ENCODE peak calls at places on chromosomes 13 and 19, in eight cellular contexts. One of them, this sample, is unnamed.
A peak's percentile ranks its signal among the peaks of the same experiment; 100 is the strongest.

GRCh38 chr13:106121173-106121754 is 414.2 kb downstream of the EFNB2 start:
- DNase-seq in GM23338: no peak
- DNase-seq in breast epithelium: no peak
- DNase-seq in stomach: no peak
- DNase-seq in transverse colon: no peak
- DNase-seq in HepG2: no peak
- DNase-seq in HCT116: no peak
- DNase-seq in upper lobe of left lung: no peak
- DNase-seq in this sample: no peak

GRCh38 chr13:78228211-78228610 is 309.6 kb upstream of the EDNRB start:
- DNase-seq in GM23338: no peak
- DNase-seq in breast epithelium: no peak
- DNase-seq in stomach: no peak
- DNase-seq in transverse colon: no peak
- DNase-seq in HepG2: no peak
- DNase-seq in HCT116: no peak
- DNase-seq in upper lobe of left lung: no peak
- DNase-seq in this sample: no peak

GRCh38 chr13:103694471-103694870 is 628.3 kb upstream of the SLC10A2 start:
- DNase-seq in GM23338: no peak
- DNase-seq in breast epithelium: no peak
- DNase-seq in stomach: no peak
- DNase-seq in transverse colon: no peak
- DNase-seq in HepG2: no peak
- DNase-seq in HCT116: no peak
- DNase-seq in upper lobe of left lung: no peak
- DNase-seq in this sample: no peak

GRCh38 chr19:14366529-14366928 is 14.7 kb upstream of the ADGRE5 start:
- DNase-seq in GM23338: peak; percentile 95
- DNase-seq in breast epithelium: peak; percentile 61
- DNase-seq in stomach: peak; percentile 95
- DNase-seq in transverse colon: peak; percentile 95
- DNase-seq in HepG2: peak; percentile 69
- DNase-seq in HCT116: peak; percentile 92
- DNase-seq in upper lobe of left lung: no peak
- DNase-seq in this sample: peak; percentile 74

GRCh38 chr19:18029617-18030338 is 21.8 kb downstream of the ARRDC2 start:
- DNase-seq in GM23338: no peak
- DNase-seq in breast epithelium: peak; percentile 75
- DNase-seq in stomach: peak; percentile 61
- DNase-seq in transverse colon: peak; percentile 59
- DNase-seq in HepG2: peak; percentile 79
- DNase-seq in HCT116: peak; percentile 59
- DNase-seq in upper lobe of left lung: no peak
- DNase-seq in this sample: no peak

GRCh38 chr13:77002590-77003190 is 10.8 kb downstream of the CLN5 start:
- DNase-seq in GM23338: peak; percentile 71
- DNase-seq in breast epithelium: no peak
- DNase-seq in stomach: no peak
- DNase-seq in transverse colon: no peak
- DNase-seq in HepG2: peak; percentile 23
- DNase-seq in HCT116: peak; percentile 12
- DNase-seq in upper lobe of left lung: no peak
- DNase-seq in this sample: no peak

GRCh38 chr13:114078501-114079451 is 53.6 kb downstream of the RASA3 start:
- DNase-seq in GM23338: no peak
- DNase-seq in breast epithelium: no peak
- DNase-seq in stomach: peak; percentile 36
- DNase-seq in transverse colon: peak; percentile 63
- DNase-seq in HepG2: no peak
- DNase-seq in HCT116: no peak
- DNase-seq in upper lobe of left lung: peak; percentile 77
- DNase-seq in this sample: no peak

GRCh38 chr13:67620665-67621064 is 390.5 kb upstream of the PCDH9 start:
- DNase-seq in GM23338: no peak
- DNase-seq in breast epithelium: no peak
- DNase-seq in stomach: no peak
- DNase-seq in transverse colon: no peak
- DNase-seq in HepG2: no peak
- DNase-seq in HCT116: no peak
- DNase-seq in upper lobe of left lung: no peak
- DNase-seq in this sample: no peak

GRCh38 chr19:51564791-51565190 is 6.3 kb upstream of the ZNF175 start:
- DNase-seq in GM23338: peak; percentile 66
- DNase-seq in breast epithelium: no peak
- DNase-seq in stomach: no peak
- DNase-seq in transverse colon: no peak
- DNase-seq in HepG2: no peak
- DNase-seq in HCT116: no peak
- DNase-seq in upper lobe of left lung: no peak
- DNase-seq in this sample: peak; percentile 85

GRCh38 chr19:16288544-16288943 is 36.1 kb upstream of the KLF2 start:
- DNase-seq in GM23338: no peak
- DNase-seq in breast epithelium: no peak
- DNase-seq in stomach: no peak
- DNase-seq in transverse colon: no peak
- DNase-seq in HepG2: no peak
- DNase-seq in HCT116: no peak
- DNase-seq in upper lobe of left lung: no peak
- DNase-seq in this sample: no peak

GRCh38 chr19:12757544-12758274 is 6.1 kb downstream of the BEST2 start:
- DNase-seq in GM23338: peak; percentile 91
- DNase-seq in breast epithelium: no peak
- DNase-seq in stomach: peak; percentile 76
- DNase-seq in transverse colon: peak; percentile 80
- DNase-seq in HepG2: peak; percentile 70
- DNase-seq in HCT116: peak; percentile 52
- DNase-seq in upper lobe of left lung: peak; percentile 95
- DNase-seq in this sample: peak; percentile 59

GRCh38 chr19:11378319-11379189 is 4.1 kb downstream of the SWSAP1 start:
- DNase-seq in GM23338: peak; percentile 86
- DNase-seq in breast epithelium: no peak
- DNase-seq in stomach: peak; percentile 62
- DNase-seq in transverse colon: peak; percentile 39
- DNase-seq in HepG2: peak; percentile 48
- DNase-seq in HCT116: no peak
- DNase-seq in upper lobe of left lung: peak; percentile 59
- DNase-seq in this sample: peak; percentile 42

GRCh38 chr13:92574499-92574898 is 652.1 kb upstream of the GPC6 start:
- DNase-seq in GM23338: no peak
- DNase-seq in breast epithelium: no peak
- DNase-seq in stomach: no peak
- DNase-seq in transverse colon: no peak
- DNase-seq in HepG2: no peak
- DNase-seq in HCT116: no peak
- DNase-seq in upper lobe of left lung: no peak
- DNase-seq in this sample: no peak

GRCh38 chr13:46197299-46197975 is 14.3 kb upstream of the LRRC63 start:
- DNase-seq in GM23338: no peak
- DNase-seq in breast epithelium: no peak
- DNase-seq in stomach: no peak
- DNase-seq in transverse colon: no peak
- DNase-seq in HepG2: no peak
- DNase-seq in HCT116: no peak
- DNase-seq in upper lobe of left lung: no peak
- DNase-seq in this sample: no peak

GRCh38 chr19:31107096-31107495 is 242.1 kb downstream of the TSHZ3 start:
- DNase-seq in GM23338: no peak
- DNase-seq in breast epithelium: no peak
- DNase-seq in stomach: no peak
- DNase-seq in transverse colon: no peak
- DNase-seq in HepG2: no peak
- DNase-seq in HCT116: no peak
- DNase-seq in upper lobe of left lung: no peak
- DNase-seq in this sample: no peak

GRCh38 chr19:1273263-1274041 is 1.9 kb upstream of the FAM174C start:
- DNase-seq in GM23338: no peak
- DNase-seq in breast epithelium: no peak
- DNase-seq in stomach: no peak
- DNase-seq in transverse colon: no peak
- DNase-seq in HepG2: no peak
- DNase-seq in HCT116: no peak
- DNase-seq in upper lobe of left lung: peak; percentile 75
- DNase-seq in this sample: peak; percentile 96
- TF ChIP-seq POLR2AphosphoS5 in GM23338: peak; percentile 52
- TF ChIP-seq POLR2AphosphoS5 in breast epithelium: no peak
- TF ChIP-seq POLR2AphosphoS5 in stomach: no peak
- TF ChIP-seq POLR2AphosphoS5 in transverse colon: peak; percentile 22
- TF ChIP-seq POLR2AphosphoS5 in HepG2: peak; percentile 21
- TF ChIP-seq POLR2AphosphoS5 in HCT116: no peak
- TF ChIP-seq POLR2AphosphoS5 in upper lobe of left lung: no peak
- TF ChIP-seq POLR2AphosphoS5 in this sample: peak; percentile 84

GRCh38 chr13:41580345-41580744 is 123.0 kb downstream of the RGCC start:
- DNase-seq in GM23338: no peak
- DNase-seq in breast epithelium: no peak
- DNase-seq in stomach: no peak
- DNase-seq in transverse colon: no peak
- DNase-seq in HepG2: no peak
- DNase-seq in HCT116: no peak
- DNase-seq in upper lobe of left lung: no peak
- DNase-seq in this sample: no peak
- TF ChIP-seq POLR2AphosphoS5 in GM23338: no peak
- TF ChIP-seq POLR2AphosphoS5 in breast epithelium: no peak
- TF ChIP-seq POLR2AphosphoS5 in stomach: no peak
- TF ChIP-seq POLR2AphosphoS5 in transverse colon: no peak
- TF ChIP-seq POLR2AphosphoS5 in HepG2: no peak
- TF ChIP-seq POLR2AphosphoS5 in HCT116: no peak
- TF ChIP-seq POLR2AphosphoS5 in upper lobe of left lung: no peak
- TF ChIP-seq POLR2AphosphoS5 in this sample: no peak

GRCh38 chr19:35745328-35746086 is at the start of the genes PSENEN and U2AF1L4:
- DNase-seq in GM23338: peak; percentile 99
- DNase-seq in breast epithelium: peak; percentile 99
- DNase-seq in stomach: peak; percentile 98
- DNase-seq in transverse colon: peak; percentile 97
- DNase-seq in HepG2: peak; percentile 99
- DNase-seq in HCT116: peak; percentile 99
- DNase-seq in upper lobe of left lung: peak; percentile 99
- DNase-seq in this sample: peak; percentile 98
- TF ChIP-seq POLR2AphosphoS5 in GM23338: peak; percentile 62
- TF ChIP-seq POLR2AphosphoS5 in breast epithelium: peak; percentile 55
- TF ChIP-seq POLR2AphosphoS5 in stomach: peak; percentile 89
- TF ChIP-seq POLR2AphosphoS5 in transverse colon: peak; percentile 78
- TF ChIP-seq POLR2AphosphoS5 in HepG2: peak; percentile 45
- TF ChIP-seq POLR2AphosphoS5 in HCT116: peak; percentile 78
- TF ChIP-seq POLR2AphosphoS5 in upper lobe of left lung: peak; percentile 70
- TF ChIP-seq POLR2AphosphoS5 in this sample: no peak

DNA sequence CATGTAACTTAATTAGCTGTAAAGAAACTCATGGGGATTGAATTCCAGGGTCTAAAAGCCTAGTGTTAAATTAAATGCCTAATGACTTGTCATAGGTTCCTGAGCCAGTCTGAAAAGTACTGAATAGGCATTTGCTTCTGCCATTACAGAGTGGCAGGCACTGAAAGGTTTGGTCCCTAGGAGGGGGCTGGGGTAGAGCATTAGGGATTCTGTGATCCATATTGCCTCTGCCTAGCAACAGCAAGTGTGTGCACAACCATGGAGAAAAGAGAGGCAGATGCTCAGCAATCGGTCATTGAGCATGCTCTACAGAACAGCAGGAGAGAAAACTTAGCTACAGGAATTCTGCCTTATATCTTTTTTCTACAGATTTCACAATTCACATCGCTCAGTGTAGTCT is 133.5 kb downstream of the TRPC4 start:
- DNase-seq in GM23338: no peak
- DNase-seq in breast epithelium: no peak
- DNase-seq in stomach: no peak
- DNase-seq in transverse colon: no peak
- DNase-seq in HepG2: no peak
- DNase-seq in HCT116: no peak
- DNase-seq in upper lobe of left lung: no peak
- DNase-seq in this sample: no peak
- TF ChIP-seq POLR2AphosphoS5 in GM23338: no peak
- TF ChIP-seq POLR2AphosphoS5 in breast epithelium: no peak
- TF ChIP-seq POLR2AphosphoS5 in stomach: no peak
- TF ChIP-seq POLR2AphosphoS5 in transverse colon: no peak
- TF ChIP-seq POLR2AphosphoS5 in HepG2: no peak
- TF ChIP-seq POLR2AphosphoS5 in HCT116: no peak
- TF ChIP-seq POLR2AphosphoS5 in upper lobe of left lung: no peak
- TF ChIP-seq POLR2AphosphoS5 in this sample: no peak

GRCh38 chr13:72839831-72840426 is 58.0 kb downstream of the PIBF1 start:
- DNase-seq in GM23338: peak; percentile 75
- DNase-seq in breast epithelium: no peak
- DNase-seq in stomach: peak; percentile 72
- DNase-seq in transverse colon: peak; percentile 79
- DNase-seq in HepG2: peak; percentile 56
- DNase-seq in HCT116: peak; percentile 47
- DNase-seq in upper lobe of left lung: no peak
- DNase-seq in this sample: peak; percentile 4
- TF ChIP-seq POLR2AphosphoS5 in GM23338: no peak
- TF ChIP-seq POLR2AphosphoS5 in breast epithelium: no peak
- TF ChIP-seq POLR2AphosphoS5 in stomach: no peak
- TF ChIP-seq POLR2AphosphoS5 in transverse colon: no peak
- TF ChIP-seq POLR2AphosphoS5 in HepG2: no peak
- TF ChIP-seq POLR2AphosphoS5 in HCT116: no peak
- TF ChIP-seq POLR2AphosphoS5 in upper lobe of left lung: no peak
- TF ChIP-seq POLR2AphosphoS5 in this sample: no peak

GRCh38 chr13:50466554-50466953 is 376.9 kb downstream of the DLEU7 start:
- DNase-seq in GM23338: no peak
- DNase-seq in breast epithelium: no peak
- DNase-seq in stomach: no peak
- DNase-seq in transverse colon: no peak
- DNase-seq in HepG2: no peak
- DNase-seq in HCT116: no peak
- DNase-seq in upper lobe of left lung: peak; percentile 1
- DNase-seq in this sample: no peak

GRCh38 chr13:50468849-50469669 is 374.4 kb downstream of the DLEU7 start:
- DNase-seq in GM23338: no peak
- DNase-seq in breast epithelium: no peak
- DNase-seq in stomach: no peak
- DNase-seq in transverse colon: no peak
- DNase-seq in HepG2: no peak
- DNase-seq in HCT116: no peak
- DNase-seq in upper lobe of left lung: no peak
- DNase-seq in this sample: no peak

GRCh38 chr13:50463662-50464061 is 379.8 kb downstream of the DLEU7 start:
- DNase-seq in GM23338: no peak
- DNase-seq in breast epithelium: no peak
- DNase-seq in stomach: no peak
- DNase-seq in transverse colon: no peak
- DNase-seq in HepG2: no peak
- DNase-seq in HCT116: no peak
- DNase-seq in upper lobe of left lung: no peak
- DNase-seq in this sample: no peak

DNA sequence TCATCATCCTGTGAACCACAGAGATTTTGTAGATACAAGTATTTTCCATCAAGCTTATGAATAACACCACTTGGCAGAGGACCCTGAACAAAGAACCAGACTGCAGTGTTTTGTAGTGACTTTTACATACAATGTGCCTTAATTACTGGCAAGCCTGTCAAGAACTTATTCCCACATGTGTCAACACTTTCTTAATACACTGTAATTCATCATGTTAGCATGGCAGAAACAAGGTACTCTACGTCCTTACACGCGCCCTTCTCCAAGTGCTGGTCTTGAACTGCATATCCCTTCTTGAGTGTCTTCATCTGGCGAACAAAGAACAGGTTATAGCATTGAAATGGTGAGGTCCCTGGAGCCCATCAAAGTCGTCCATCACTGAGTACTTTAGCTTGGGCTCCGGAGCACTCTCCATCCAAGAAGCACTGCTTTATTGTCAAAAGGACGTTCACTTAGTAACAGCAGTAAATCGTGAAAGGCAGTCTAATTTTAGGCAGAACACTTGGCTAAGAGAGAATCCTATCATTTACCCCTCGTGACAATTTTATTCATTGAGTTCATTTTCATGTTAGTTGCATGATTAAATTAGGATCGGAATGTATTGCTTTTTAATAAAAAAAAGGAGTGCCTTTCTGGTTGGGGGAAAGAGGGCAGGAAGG is 376.2 kb downstream of the DLEU7 start:
- DNase-seq in GM23338: no peak
- DNase-seq in breast epithelium: no peak
- DNase-seq in stomach: no peak
- DNase-seq in transverse colon: no peak
- DNase-seq in HepG2: no peak
- DNase-seq in HCT116: no peak
- DNase-seq in upper lobe of left lung: no peak
- DNase-seq in this sample: no peak
- TF ChIP-seq POLR2AphosphoS5 in GM23338: no peak
- TF ChIP-seq POLR2AphosphoS5 in breast epithelium: no peak
- TF ChIP-seq POLR2AphosphoS5 in stomach: no peak
- TF ChIP-seq POLR2AphosphoS5 in transverse colon: no peak
- TF ChIP-seq POLR2AphosphoS5 in HepG2: no peak
- TF ChIP-seq POLR2AphosphoS5 in HCT116: no peak
- TF ChIP-seq POLR2AphosphoS5 in upper lobe of left lung: no peak
- TF ChIP-seq POLR2AphosphoS5 in this sample: no peak